ENCODE peak calls at places on chromosomes 13 and 19, in six cellular contexts. U is pancreas, X is IMR-90, W is tibial artery, E is right lobe of liver, M is body of pancreas. Q is an unnamed sample.

GRCh38 chr13:35179494-35179893 is 237.4 kb downstream of the NBEA start:
- DNase-seq in U (no peak), X (no peak), W (no peak), E (no peak), M (no peak), Q (no peak)

GRCh38 chr19:47190167-47190727 is 40.8 kb downstream of the BBC3 start:
- DNase-seq in U (peak; percentile 51), X (peak; percentile 71), W (peak; percentile 65), E (peak; percentile 35), M (peak; percentile 62), Q (peak; percentile 87)

GRCh38 chr19:34837262-34837661 is 64.2 kb upstream of the ZNF599 start:
- DNase-seq in U (peak; percentile 14), X (no peak), W (no peak), E (no peak), M (peak; percentile 42), Q (peak; percentile 14)

GRCh38 chr13:30346159-30346788 is 38.9 kb upstream of the KATNAL1 start:
- DNase-seq in U (no peak), X (no peak), W (no peak), E (no peak), M (peak; percentile 50), Q (no peak)

GRCh38 chr13:61880576-61881283 is 465.1 kb upstream of the PCDH20 start:
- DNase-seq in U (no peak), X (peak; percentile 5), W (no peak), E (no peak), M (peak; percentile 3), Q (no peak)

GRCh38 chr13:98581971-98582702 is 5.2 kb upstream of the STK24 start:
- DNase-seq in U (no peak), X (peak; percentile 85), W (no peak), E (no peak), M (no peak), Q (peak; percentile 56)

GRCh38 chr19:1469200-1469935 is 9.6 kb downstream of the C19orf25 start:
- DNase-seq in U (no peak), X (no peak), W (no peak), E (peak; percentile 25), M (no peak), Q (peak; percentile 14)

GRCh38 chr19:5960005-5961001 is 17.6 kb downstream of the RANBP3 start:
- DNase-seq in U (peak; percentile 65), X (no peak), W (no peak), E (peak; percentile 14), M (peak; percentile 76), Q (no peak)

GRCh38 chr19:50531171-50531612 is 17.5 kb upstream of the ASPDH start:
- DNase-seq in U (no peak), X (no peak), W (no peak), E (no peak), M (no peak), Q (no peak)

GRCh38 chr13:86554066-86554465 is 754.8 kb upstream of the SLITRK6 start:
- DNase-seq in U (no peak), X (no peak), W (no peak), E (no peak), M (no peak), Q (no peak)

GRCh38 chr13:52969373-52969772 is 59.2 kb upstream of the OLFM4 start:
- DNase-seq in U (no peak), X (no peak), W (no peak), E (no peak), M (no peak), Q (no peak)

GRCh38 chr13:109784590-109785140 is 1.7 kb downstream of the IRS2 start:
- DNase-seq in U (peak; percentile 52), X (peak; percentile 62), W (peak; percentile 60), E (peak; percentile 88), M (peak; percentile 73), Q (peak; percentile 81)

GRCh38 chr13:34128661-34129060 is 310.7 kb downstream of the RFC3 start:
- DNase-seq in U (no peak), X (no peak), W (no peak), E (no peak), M (no peak), Q (peak; percentile 10)

GRCh38 chr13:108283110-108283509 is 13.6 kb downstream of the TNFSF13B start:
- DNase-seq in U (no peak), X (peak; percentile 17), W (no peak), E (no peak), M (no peak), Q (peak; percentile 18)

GRCh38 chr19:3423183-3423829 is 56.9 kb downstream of the NFIC start:
- DNase-seq in U (no peak), X (peak; percentile 28), W (no peak), E (peak; percentile 53), M (no peak), Q (peak; percentile 26)

GRCh38 chr19:1037553-1038115 is 2.3 kb upstream of the ABCA7 start:
- DNase-seq in U (no peak), X (no peak), W (no peak), E (peak; percentile 30), M (no peak), Q (no peak)

GRCh38 chr13:111005808-111006494 is 91.1 kb upstream of the ANKRD10 start:
- DNase-seq in U (peak; percentile 83), X (peak; percentile 43), W (peak; percentile 61), E (peak; percentile 31), M (peak; percentile 80), Q (peak; percentile 76)

GRCh38 chr19:47112166-47112663 is 1.4 kb downstream of the ZC3H4 start:
- DNase-seq in U (peak; percentile 83), X (peak; percentile 85), W (peak; percentile 88), E (peak; percentile 89), M (peak; percentile 90), Q (peak; percentile 90)

GRCh38 chr13:51269039-51269438 is 46.8 kb downstream of the FAM124A start:
- DNase-seq in U (no peak), X (peak; percentile 26), W (no peak), E (no peak), M (no peak), Q (peak; percentile 72)

GRCh38 chr13:90615236-90615635 is 732.3 kb upstream of the MIR17HG start:
- DNase-seq in U (no peak), X (no peak), W (no peak), E (no peak), M (no peak), Q (no peak)

GRCh38 chr19:1910169-1910568 is 5.0 kb downstream of the ADAT3 start:
- DNase-seq in U (no peak), X (peak; percentile 20), W (no peak), E (no peak), M (no peak), Q (peak; percentile 52)

GRCh38 chr19:29526730-29527499 is 1.1 kb downstream of the VSTM2B start:
- DNase-seq in U (no peak), X (no peak), W (no peak), E (no peak), M (no peak), Q (no peak)

GRCh38 chr13:28744091-28744536 is 25.3 kb upstream of the SLC46A3 start:
- DNase-seq in U (no peak), X (peak; percentile 80), W (peak; percentile 41), E (peak; percentile 43), M (peak; percentile 45), Q (peak; percentile 95)

GRCh38 chr13:106284358-106284757 is 251.1 kb downstream of the EFNB2 start:
- DNase-seq in U (no peak), X (peak; percentile 41), W (no peak), E (no peak), M (no peak), Q (peak; percentile 37)

GRCh38 chr19:45450042-45450380 is 17.8 kb upstream of the FOSB start:
- DNase-seq in U (no peak), X (no peak), W (no peak), E (no peak), M (no peak), Q (no peak)

GRCh38 chr13:47426126-47426849 is 529.4 kb upstream of the HTR2A start:
- DNase-seq in U (no peak), X (peak; percentile 86), W (peak; percentile 67), E (no peak), M (peak; percentile 9), Q (peak; percentile 62)

GRCh38 chr19:5358173-5358800 is 17.7 kb upstream of the PTPRS start:
- DNase-seq in U (no peak), X (peak; percentile 17), W (no peak), E (no peak), M (no peak), Q (no peak)

GRCh38 chr13:77702364-77702763 is 4.9 kb downstream of the SLAIN1 start:
- DNase-seq in U (no peak), X (no peak), W (no peak), E (no peak), M (no peak), Q (no peak)

GRCh38 chr13:110411316-110412105 is 104.4 kb downstream of the COL4A2 start:
- DNase-seq in U (no peak), X (no peak), W (no peak), E (no peak), M (no peak), Q (no peak)

GRCh38 chr19:17404015-17404414 is 1.4 kb downstream of the BST2 start:
- DNase-seq in U (no peak), X (no peak), W (no peak), E (no peak), M (no peak), Q (no peak)
- H3K4me3 ChIP-seq in U (peak overlapping the region; percentile 34), X (no peak overlapping the region), W (no peak overlapping the region), E (peak overlapping the region; percentile 62), M (no peak overlapping the region), Q (peak overlapping the region; percentile 69)

DNA sequence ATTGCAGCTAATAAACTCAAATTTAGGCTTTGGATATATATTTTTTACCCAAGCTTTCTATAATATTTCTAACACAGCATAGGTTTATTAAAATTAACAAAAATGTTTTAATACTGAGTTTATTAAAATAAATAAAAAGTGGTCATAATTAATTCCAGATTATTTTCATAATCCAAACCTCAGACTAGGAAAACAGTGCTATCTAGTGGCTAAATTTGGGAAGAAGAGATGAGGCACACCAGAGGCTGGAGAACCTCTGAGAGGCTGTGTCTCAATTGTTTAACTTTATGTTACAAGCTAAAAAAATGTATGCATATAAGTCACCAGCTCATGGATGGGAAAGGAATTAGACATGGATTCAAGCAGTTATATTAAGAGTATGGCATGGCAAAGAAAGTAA is 392.5 kb downstream of the DIAPH3 start:
- DNase-seq in U (no peak), X (peak; percentile 59), W (no peak), E (no peak), M (no peak), Q (peak; percentile 41)
- TF ChIP-seq CTCF in U (no peak), X (peak; percentile 77), W (peak; percentile 48), E (peak; percentile 64), M (peak; percentile 45), Q (peak; percentile 71)

GRCh38 chr19:21328402-21328801 is 808 bp downstream of the ZNF708 start:
- DNase-seq in U (no peak), X (no peak), W (no peak), E (no peak), M (no peak), Q (peak; percentile 12)

GRCh38 chr19:21326169-21326568 is 3.0 kb downstream of the ZNF708 start:
- DNase-seq in U (no peak), X (no peak), W (no peak), E (no peak), M (no peak), Q (no peak)

GRCh38 chr19:21328885-21329605 is at the start of gene ZNF708:
- DNase-seq in U (peak; percentile 84), X (peak; percentile 90), W (peak; percentile 95), E (peak; percentile 87), M (peak; percentile 91), Q (peak; percentile 89)
- H3K4me3 ChIP-seq in U (peak within 1 kb of the TSS; percentile 79), X (peak within 1 kb of the TSS; percentile 86), W (peak within 1 kb of the TSS; percentile 89), E (peak within 1 kb of the TSS; percentile 75), M (peak within 1 kb of the TSS; percentile 81), Q (peak within 1 kb of the TSS; percentile 98)

GRCh38 chr13:112438515-112438914 is 62.4 kb downstream of the SPACA7 start:
- DNase-seq in U (no peak), X (no peak), W (no peak), E (no peak), M (no peak), Q (no peak)
- TF ChIP-seq CTCF in U (no peak), X (no peak), W (no peak), E (no peak), M (no peak), Q (no peak)

GRCh38 chr19:38267780-38268430 is 3.5 kb downstream of the SPINT2 start:
- DNase-seq in U (peak; percentile 83), X (no peak), W (no peak), E (no peak), M (peak; percentile 89), Q (no peak)
- H3K4me3 ChIP-seq in U (peak overlapping the region; percentile 65), X (no peak overlapping the region), W (no peak overlapping the region), E (no peak overlapping the region), M (no peak overlapping the region), Q (no peak overlapping the region)